ENCODE peak calls at places on chromosome 1, in four cellular contexts. One of them, this sample, is unnamed. For H3K9me3, the result is how much of the 10 kb centered on the place peaks cover.

GRCh38 chr1:70906790-70907189 is 140.8 kb downstream of the PTGER3 start:
- DNase-seq in left lung: no peak
- DNase-seq in gastrocnemius medialis: no peak
- DNase-seq in spleen: no peak
- DNase-seq in this sample: no peak

GRCh38 chr1:239909894-239910293 is 181.8 kb upstream of the FMN2 start:
- DNase-seq in left lung: peak
- DNase-seq in gastrocnemius medialis: peak
- DNase-seq in spleen: peak
- DNase-seq in this sample: no peak

GRCh38 chr1:19009882-19010321 is 53.4 kb upstream of the IFFO2 start:
- DNase-seq in left lung: no peak
- DNase-seq in gastrocnemius medialis: no peak
- DNase-seq in spleen: no peak
- DNase-seq in this sample: no peak

GRCh38 chr1:221961532-221962292 is 219.8 kb upstream of the DUSP10 start:
- DNase-seq in left lung: peak
- DNase-seq in gastrocnemius medialis: no peak
- DNase-seq in spleen: no peak
- DNase-seq in this sample: no peak

GRCh38 chr1:18920931-18921330 is 18.6 kb upstream of the ALDH4A1 start:
- DNase-seq in left lung: no peak
- DNase-seq in gastrocnemius medialis: no peak
- DNase-seq in spleen: no peak
- DNase-seq in this sample: no peak

GRCh38 chr1:115493834-115494233 is 147.9 kb upstream of the VANGL1 start:
- DNase-seq in left lung: no peak
- DNase-seq in gastrocnemius medialis: no peak
- DNase-seq in spleen: no peak
- DNase-seq in this sample: no peak

GRCh38 chr1:24695202-24695974 is 49.9 kb upstream of the CLIC4 start:
- DNase-seq in left lung: no peak
- DNase-seq in gastrocnemius medialis: no peak
- DNase-seq in spleen: peak
- DNase-seq in this sample: no peak

GRCh38 chr1:199404191-199404590 is 623.3 kb upstream of the NR5A2 start:
- DNase-seq in left lung: no peak
- DNase-seq in gastrocnemius medialis: no peak
- DNase-seq in spleen: no peak
- DNase-seq in this sample: no peak

GRCh38 chr1:53307037-53307436 is 20.8 kb downstream of the LRP8 start:
- DNase-seq in left lung: no peak
- DNase-seq in gastrocnemius medialis: no peak
- DNase-seq in spleen: no peak
- DNase-seq in this sample: no peak

GRCh38 chr1:217333939-217334338 is 297.0 kb downstream of the GPATCH2 start:
- DNase-seq in left lung: no peak
- DNase-seq in gastrocnemius medialis: no peak
- DNase-seq in spleen: no peak
- DNase-seq in this sample: no peak

GRCh38 chr1:211828584-211829342 is 1.8 kb downstream of the LPGAT1 start:
- DNase-seq in left lung: no peak
- DNase-seq in gastrocnemius medialis: no peak
- DNase-seq in spleen: no peak
- DNase-seq in this sample: no peak

GRCh38 chr1:3441449-3441848 is 13.0 kb upstream of the ARHGEF16 start:
- DNase-seq in left lung: no peak
- DNase-seq in gastrocnemius medialis: no peak
- DNase-seq in spleen: no peak
- DNase-seq in this sample: no peak

GRCh38 chr1:83114136-83114834 is 884.6 kb downstream of the TTLL7 start:
- DNase-seq in left lung: no peak
- DNase-seq in gastrocnemius medialis: no peak
- DNase-seq in spleen: no peak
- DNase-seq in this sample: no peak

GRCh38 chr1:9859252-9860014 is 35.7 kb upstream of the CLSTN1 start:
- DNase-seq in left lung: no peak
- DNase-seq in gastrocnemius medialis: no peak
- DNase-seq in spleen: no peak
- DNase-seq in this sample: no peak

GRCh38 chr1:206809504-206810084 is 37.3 kb upstream of the IL10 start:
- DNase-seq in left lung: no peak
- DNase-seq in gastrocnemius medialis: no peak
- DNase-seq in spleen: no peak
- DNase-seq in this sample: no peak

GRCh38 chr1:235074335-235075120 is 54.1 kb downstream of the TOMM20 start:
- DNase-seq in left lung: no peak
- DNase-seq in gastrocnemius medialis: no peak
- DNase-seq in spleen: peak
- DNase-seq in this sample: no peak

GRCh38 chr1:116666747-116667576 is 571 bp downstream of the IGSF3 start:
- DNase-seq in left lung: no peak
- DNase-seq in gastrocnemius medialis: no peak
- DNase-seq in spleen: no peak
- DNase-seq in this sample: peak

GRCh38 chr1:159825564-159825963 is 1.1 kb upstream of the SLAMF8 start:
- DNase-seq in left lung: no peak
- DNase-seq in gastrocnemius medialis: no peak
- DNase-seq in spleen: no peak
- DNase-seq in this sample: no peak

GRCh38 chr1:205602118-205602517 is 29.7 kb downstream of the ELK4 start:
- DNase-seq in left lung: no peak
- DNase-seq in gastrocnemius medialis: no peak
- DNase-seq in spleen: no peak
- DNase-seq in this sample: no peak

GRCh38 chr1:18922319-18922726 is 20.0 kb upstream of the ALDH4A1 start:
- DNase-seq in left lung: peak
- DNase-seq in gastrocnemius medialis: peak
- DNase-seq in spleen: no peak
- DNase-seq in this sample: no peak

GRCh38 chr1:230215049-230215448 is 148.0 kb downstream of the GALNT2 start:
- DNase-seq in left lung: no peak
- DNase-seq in gastrocnemius medialis: peak
- DNase-seq in spleen: no peak
- DNase-seq in this sample: no peak

GRCh38 chr1:167455786-167456446 is 62.4 kb downstream of the CD247 start:
- DNase-seq in left lung: no peak
- DNase-seq in gastrocnemius medialis: no peak
- DNase-seq in spleen: no peak
- DNase-seq in this sample: peak

GRCh38 chr1:57489342-57490036 is 65.6 kb upstream of the DAB1 start:
- DNase-seq in left lung: no peak
- DNase-seq in gastrocnemius medialis: no peak
- DNase-seq in spleen: no peak
- DNase-seq in this sample: no peak

GRCh38 chr1:75992312-75992711 is 60.1 kb upstream of the ASB17 start:
- DNase-seq in left lung: no peak
- DNase-seq in gastrocnemius medialis: no peak
- DNase-seq in spleen: no peak
- DNase-seq in this sample: no peak

GRCh38 chr1:33607444-33608005 is 135.1 kb downstream of the ZSCAN20 start:
- DNase-seq in left lung: no peak
- DNase-seq in gastrocnemius medialis: no peak
- DNase-seq in spleen: no peak
- DNase-seq in this sample: no peak

GRCh38 chr1:54132485-54132884 is 20.3 kb downstream of the CDCP2 start:
- DNase-seq in left lung: no peak
- DNase-seq in gastrocnemius medialis: no peak
- DNase-seq in spleen: no peak
- DNase-seq in this sample: no peak

GRCh38 chr1:201709564-201710295 is 119.2 kb upstream of the IPO9 start:
- DNase-seq in left lung: peak
- DNase-seq in gastrocnemius medialis: peak
- DNase-seq in spleen: peak
- DNase-seq in this sample: peak

GRCh38 chr1:87902830-87903614 is 574.3 kb downstream of the LMO4 start:
- DNase-seq in left lung: peak
- DNase-seq in gastrocnemius medialis: no peak
- DNase-seq in spleen: no peak
- DNase-seq in this sample: no peak

GRCh38 chr1:234731371-234732085 is 121.5 kb upstream of the IRF2BP2 start:
- DNase-seq in left lung: no peak
- DNase-seq in gastrocnemius medialis: no peak
- DNase-seq in spleen: peak
- DNase-seq in this sample: peak

GRCh38 chr1:159922499-159923202 is 2.7 kb downstream of the TAGLN2 start:
- DNase-seq in left lung: peak
- DNase-seq in gastrocnemius medialis: no peak
- DNase-seq in spleen: peak
- DNase-seq in this sample: no peak

GRCh38 chr1:207670192-207670591 is 25.3 kb downstream of the CR1L start:
- DNase-seq in left lung: no peak
- DNase-seq in gastrocnemius medialis: no peak
- DNase-seq in spleen: no peak
- DNase-seq in this sample: no peak

GRCh38 chr1:56409112-56409691 is 170.2 kb downstream of the PLPP3 start:
- DNase-seq in left lung: peak
- DNase-seq in gastrocnemius medialis: no peak
- DNase-seq in spleen: peak
- DNase-seq in this sample: no peak

GRCh38 chr1:29280780-29281131 is 44.4 kb downstream of the PTPRU start:
- DNase-seq in left lung: no peak
- DNase-seq in gastrocnemius medialis: no peak
- DNase-seq in spleen: no peak
- DNase-seq in this sample: no peak

GRCh38 chr1:227662933-227663332 is 72.2 kb downstream of the JMJD4 start:
- DNase-seq in left lung: no peak
- DNase-seq in gastrocnemius medialis: no peak
- DNase-seq in spleen: no peak
- DNase-seq in this sample: no peak

GRCh38 chr1:32753532-32754281 is 51.1 kb upstream of the SYNC start:
- DNase-seq in left lung: peak
- DNase-seq in gastrocnemius medialis: peak
- DNase-seq in spleen: peak
- DNase-seq in this sample: peak

GRCh38 chr1:210464519-210465039 is 135.9 kb downstream of the HHAT start:
- DNase-seq in left lung: peak
- DNase-seq in gastrocnemius medialis: no peak
- DNase-seq in spleen: no peak
- DNase-seq in this sample: no peak

GRCh38 chr1:166237675-166238074 is 70.9 kb upstream of the FAM78B start:
- DNase-seq in left lung: no peak
- DNase-seq in gastrocnemius medialis: no peak
- DNase-seq in spleen: no peak
- DNase-seq in this sample: no peak

GRCh38 chr1:212678456-212679410 is 20.9 kb downstream of the BATF3 start:
- DNase-seq in left lung: no peak
- DNase-seq in gastrocnemius medialis: no peak
- DNase-seq in spleen: no peak
- DNase-seq in this sample: no peak

GRCh38 chr1:154730251-154730650 is 122.3 kb upstream of the ADAR start:
- DNase-seq in left lung: no peak
- DNase-seq in gastrocnemius medialis: no peak
- DNase-seq in spleen: no peak
- DNase-seq in this sample: no peak

GRCh38 chr1:85279463-85280080 is 3.1 kb upstream of the BCL10 start:
- DNase-seq in left lung: no peak
- DNase-seq in gastrocnemius medialis: no peak
- DNase-seq in spleen: no peak
- DNase-seq in this sample: no peak
- H3K9me3 ChIP-seq in left lung: under half
- H3K9me3 ChIP-seq in gastrocnemius medialis: under half
- H3K9me3 ChIP-seq in spleen: under half
- H3K9me3 ChIP-seq in this sample: under half

DNA sequence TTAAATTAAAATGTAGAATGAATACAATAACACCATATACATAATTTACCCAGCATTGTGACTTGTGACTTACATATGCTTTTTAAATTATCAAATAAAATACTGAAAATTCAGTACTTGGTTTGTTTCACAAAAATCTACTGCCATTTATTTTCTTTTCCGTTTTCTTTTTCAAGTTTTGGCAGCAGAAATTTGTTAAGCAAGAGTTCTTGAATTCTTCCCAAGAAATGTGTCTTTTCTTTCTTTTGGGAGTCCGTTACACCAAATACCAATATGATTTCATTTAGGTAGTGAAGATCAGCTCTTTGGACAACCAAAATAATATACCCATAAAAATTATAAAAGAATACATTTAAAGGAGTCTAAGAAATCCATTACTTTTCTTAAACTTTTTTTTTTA is 513.1 kb upstream of the ADGRL2 start:
- DNase-seq in left lung: no peak
- DNase-seq in gastrocnemius medialis: no peak
- DNase-seq in spleen: no peak
- DNase-seq in this sample: no peak
- H3K9me3 ChIP-seq in left lung: under half
- H3K9me3 ChIP-seq in gastrocnemius medialis: under half
- H3K9me3 ChIP-seq in spleen: under half
- H3K9me3 ChIP-seq in this sample: under half

GRCh38 chr1:152466217-152466616 is 44.4 kb upstream of the LCE5A start:
- DNase-seq in left lung: no peak
- DNase-seq in gastrocnemius medialis: no peak
- DNase-seq in spleen: no peak
- DNase-seq in this sample: no peak
- H3K9me3 ChIP-seq in left lung: under half
- H3K9me3 ChIP-seq in gastrocnemius medialis: under half
- H3K9me3 ChIP-seq in spleen: under half
- H3K9me3 ChIP-seq in this sample: under half

GRCh38 chr1:4730078-4730477 is 75.7 kb downstream of the AJAP1 start:
- DNase-seq in left lung: no peak
- DNase-seq in gastrocnemius medialis: no peak
- DNase-seq in spleen: no peak
- DNase-seq in this sample: no peak
- H3K9me3 ChIP-seq in left lung: under half
- H3K9me3 ChIP-seq in gastrocnemius medialis: under half
- H3K9me3 ChIP-seq in spleen: under half
- H3K9me3 ChIP-seq in this sample: under half

This sample was measured in T-helper 17 cell.